ENCODE peak calls at places on chromosomes 7 and 10, in five cellular contexts. V, L, H, C and B are unnamed samples.

GRCh38 chr7:48337012-48337621 is 165.9 kb downstream of the ABCA13 start:
- DNase-seq in H (peak), L (peak), V (peak), C (peak), B (no peak)

GRCh38 chr10:51047857-51048256 is 26.4 kb upstream of the PRKG1 start:
- DNase-seq in V (no peak), C (peak), H (peak), L (no peak), B (no peak)

GRCh38 chr7:109009636-109010035 is 440.0 kb downstream of the DNAJB9 start:
- DNase-seq in H (no peak), L (no peak), C (no peak), V (no peak), B (no peak)

GRCh38 chr10:28878236-28878970 is 201.1 kb downstream of the BAMBI start:
- DNase-seq in V (no peak), H (no peak), C (no peak), L (no peak), B (no peak)

GRCh38 chr10:42646214-42646613 is 7.8 kb upstream of the ZNF33B start:
- DNase-seq in C (no peak), L (no peak), V (no peak), H (no peak), B (no peak)

GRCh38 chr10:73774637-73775036 is 7.2 kb upstream of the CHCHD1 start:
- DNase-seq in H (peak), C (peak), L (no peak), V (no peak), B (no peak)

GRCh38 chr10:51892965-51893658 is 193.7 kb upstream of the CSTF2T start:
- DNase-seq in L (peak), C (peak), V (no peak), H (peak), B (no peak)

GRCh38 chr7:99839560-99840011 is 11.8 kb downstream of the CYP3A43 start:
- DNase-seq in H (no peak), V (peak), L (no peak), C (no peak), B (no peak)

GRCh38 chr10:131859341-131860020 is 41.3 kb upstream of the PPP2R2D start:
- DNase-seq in H (no peak), C (no peak), L (no peak), V (no peak), B (peak)

GRCh38 chr10:815338-816104 is 116.0 kb downstream of the LARP4B start:
- DNase-seq in V (no peak), C (no peak), L (no peak), H (no peak), B (no peak)

GRCh38 chr7:27652518-27652917 is 10.2 kb downstream of the HIBADH start:
- DNase-seq in V (no peak), C (no peak), L (no peak), H (no peak), B (no peak)

GRCh38 chr7:90201500-90201899 is 10.0 kb upstream of the STEAP2 start:
- DNase-seq in H (no peak), V (no peak), C (no peak), L (no peak), B (no peak)

GRCh38 chr10:7945469-7946187 is 108.9 kb upstream of the GATA3 start:
- DNase-seq in C (peak), H (peak), V (no peak), L (peak), B (no peak)

GRCh38 chr10:73358331-73359279 is at the start of gene CFAP70:
- DNase-seq in V (peak), L (peak), C (peak), H (peak), B (peak)

GRCh38 chr7:34850681-34851080 is 186.6 kb downstream of the DPY19L1 start:
- DNase-seq in C (no peak), L (peak), V (no peak), H (no peak), B (no peak)

GRCh38 chr10:87761153-87761552 is 56.9 kb downstream of the ATAD1 start:
- DNase-seq in V (no peak), C (no peak), H (peak), L (no peak), B (no peak)

GRCh38 chr10:61971016-61971350 is 69.5 kb downstream of the ARID5B start:
- DNase-seq in C (peak), L (no peak), V (no peak), H (peak), B (no peak)

GRCh38 chr10:74753295-74754211 is 72.8 kb upstream of the KAT6B start:
- DNase-seq in V (no peak), C (peak), L (no peak), H (peak), B (peak)

GRCh38 chr7:120740348-120740747 is 117.6 kb downstream of the TSPAN12 start:
- DNase-seq in V (no peak), L (no peak), C (no peak), H (peak), B (no peak)

GRCh38 chr7:75884401-75884800 is 5.6 kb downstream of the RHBDD2 start:
- DNase-seq in L (no peak), V (peak), H (no peak), C (no peak), B (no peak)

GRCh38 chr7:141262101-141262819 is 188.4 kb downstream of the TMEM178B start:
- DNase-seq in C (peak), L (peak), H (peak), V (no peak), B (no peak)

GRCh38 chr7:15236958-15237357 is 324.9 kb downstream of the AGMO start:
- DNase-seq in H (no peak), V (no peak), L (no peak), C (no peak), B (no peak)

GRCh38 chr7:36985866-36986402 is 261.6 kb upstream of the AOAH start:
- DNase-seq in H (no peak), C (no peak), V (no peak), L (peak), B (no peak)

GRCh38 chr7:36128448-36129047 is 24.5 kb upstream of the EEPD1 start:
- DNase-seq in L (peak), V (peak), H (peak), C (peak), B (no peak)

GRCh38 chr10:91575044-91575610 is 57.7 kb downstream of the PPP1R3C start:
- DNase-seq in H (peak), L (no peak), V (no peak), C (no peak), B (no peak)

GRCh38 chr7:27923308-27923980 is 183.5 kb downstream of the TAX1BP1 start:
- DNase-seq in L (no peak), H (no peak), V (no peak), C (peak), B (no peak)

GRCh38 chr10:100723769-100724530 is 21.4 kb upstream of the PAX2 start:
- DNase-seq in H (no peak), L (peak), C (no peak), V (no peak), B (no peak)

GRCh38 chr7:117164578-117164977 is 158.3 kb downstream of the WNT2 start:
- DNase-seq in L (no peak), C (peak), V (no peak), H (peak), B (no peak)

GRCh38 chr10:96846926-96847325 is 14.8 kb downstream of the LCOR start:
- DNase-seq in L (no peak), H (no peak), V (no peak), C (no peak), B (peak)

GRCh38 chr10:23338886-23339285 is 5.7 kb downstream of the C10orf67 start:
- DNase-seq in H (no peak), L (no peak), C (no peak), V (no peak), B (no peak)

GRCh38 chr10:14200645-14201534 is 129.8 kb downstream of the FRMD4A start:
- DNase-seq in C (no peak), H (no peak), L (peak), V (no peak), B (no peak)

GRCh38 chr7:124577256-124577655 is 188.3 kb downstream of the GPR37 start:
- DNase-seq in L (no peak), H (no peak), C (no peak), V (no peak), B (no peak)

GRCh38 chr7:5282464-5283316 is at the start of gene SLC29A4:
- DNase-seq in L (peak), H (no peak), V (peak), C (peak), B (peak)

GRCh38 chr7:21542891-21543527 is at the start of gene DNAH11:
- DNase-seq in H (peak), L (peak), V (peak), C (peak), B (peak)

GRCh38 chr7:100053201-100053600 is 3.6 kb downstream of the ZSCAN21 start:
- DNase-seq in H (peak), C (peak), L (peak), V (peak), B (no peak)

GRCh38 chr7:105723582-105723981 is 142.3 kb upstream of the EFCAB10 start:
- DNase-seq in V (peak), L (no peak), C (no peak), H (no peak), B (no peak)

GRCh38 chr7:31648288-31648687 is 38.7 kb upstream of the PPP1R17 start:
- DNase-seq in C (no peak), V (no peak), H (peak), L (no peak), B (no peak)

GRCh38 chr7:29035044-29035740 is 77.1 kb upstream of the TRIL start:
- DNase-seq in C (peak), L (no peak), V (no peak), H (peak), B (no peak)

GRCh38 chr7:70072220-70072619 is 473.9 kb downstream of the AUTS2 start:
- DNase-seq in C (peak), H (peak), L (no peak), V (peak), B (no peak)
- H3K4me3 ChIP-seq in C (no peak), H (no peak), L (no peak), V (no peak), B (no peak)

GRCh38 chr10:110278562-110278961 is 26.2 kb downstream of the SMNDC1 start:
- DNase-seq in V (no peak), C (no peak), L (no peak), H (no peak), B (no peak)

GRCh38 chr10:110275140-110275729 is 29.5 kb downstream of the SMNDC1 start:
- DNase-seq in C (no peak), L (no peak), V (no peak), H (no peak), B (no peak)

GRCh38 chr10:110274629-110275028 is 30.1 kb downstream of the SMNDC1 start:
- DNase-seq in C (no peak), V (no peak), L (no peak), H (no peak), B (no peak)

GRCh38 chr10:110276603-110277002 is 28.1 kb downstream of the SMNDC1 start:
- DNase-seq in C (no peak), L (no peak), V (no peak), H (no peak), B (no peak)

DNA sequence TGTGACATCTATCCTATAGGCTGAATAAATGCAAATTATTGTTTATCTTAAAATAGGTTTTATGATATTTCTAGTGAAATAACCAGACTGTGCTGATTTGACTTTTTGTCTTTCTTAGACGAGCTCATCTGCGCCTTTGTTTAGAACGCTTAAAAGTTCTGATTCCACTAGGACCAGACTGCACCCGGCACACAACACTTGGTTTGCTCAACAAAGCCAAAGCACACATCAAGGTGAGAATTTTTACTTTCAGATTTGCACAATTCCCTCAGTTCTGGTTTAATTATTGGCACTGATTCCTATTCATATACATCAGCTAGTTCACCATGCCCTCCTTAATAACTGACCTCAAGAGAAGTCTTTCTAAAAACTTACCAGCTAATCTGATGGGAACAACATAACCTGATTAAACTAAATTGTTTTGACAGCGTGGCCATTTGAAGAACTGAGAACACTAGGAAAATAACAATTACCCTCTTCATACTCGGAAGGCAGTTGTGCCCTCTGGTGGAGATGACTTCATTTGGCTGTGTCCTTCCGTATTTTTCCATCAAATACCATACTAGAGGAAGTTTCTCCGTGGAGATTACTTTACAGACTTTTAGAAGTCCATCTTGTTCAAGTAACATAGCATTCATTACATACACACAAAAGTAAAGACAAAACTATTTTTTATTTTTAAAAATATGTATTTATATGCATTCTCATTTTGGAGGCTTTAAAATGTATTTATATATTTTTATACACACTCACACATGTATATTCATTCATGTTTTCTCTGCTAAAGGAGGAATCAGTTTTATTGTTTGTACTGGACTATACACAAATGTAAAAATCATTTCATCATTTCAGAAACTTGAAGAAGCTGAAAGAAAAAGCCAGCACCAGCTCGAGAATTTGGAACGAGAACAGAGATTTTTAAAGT is 25.4 kb downstream of the SMNDC1 start:
- DNase-seq in L (peak), V (peak), C (peak), H (peak), B (no peak)
- H3K4me3 ChIP-seq in L (no peak), V (no peak), C (no peak), H (no peak), B (no peak)

DNA sequence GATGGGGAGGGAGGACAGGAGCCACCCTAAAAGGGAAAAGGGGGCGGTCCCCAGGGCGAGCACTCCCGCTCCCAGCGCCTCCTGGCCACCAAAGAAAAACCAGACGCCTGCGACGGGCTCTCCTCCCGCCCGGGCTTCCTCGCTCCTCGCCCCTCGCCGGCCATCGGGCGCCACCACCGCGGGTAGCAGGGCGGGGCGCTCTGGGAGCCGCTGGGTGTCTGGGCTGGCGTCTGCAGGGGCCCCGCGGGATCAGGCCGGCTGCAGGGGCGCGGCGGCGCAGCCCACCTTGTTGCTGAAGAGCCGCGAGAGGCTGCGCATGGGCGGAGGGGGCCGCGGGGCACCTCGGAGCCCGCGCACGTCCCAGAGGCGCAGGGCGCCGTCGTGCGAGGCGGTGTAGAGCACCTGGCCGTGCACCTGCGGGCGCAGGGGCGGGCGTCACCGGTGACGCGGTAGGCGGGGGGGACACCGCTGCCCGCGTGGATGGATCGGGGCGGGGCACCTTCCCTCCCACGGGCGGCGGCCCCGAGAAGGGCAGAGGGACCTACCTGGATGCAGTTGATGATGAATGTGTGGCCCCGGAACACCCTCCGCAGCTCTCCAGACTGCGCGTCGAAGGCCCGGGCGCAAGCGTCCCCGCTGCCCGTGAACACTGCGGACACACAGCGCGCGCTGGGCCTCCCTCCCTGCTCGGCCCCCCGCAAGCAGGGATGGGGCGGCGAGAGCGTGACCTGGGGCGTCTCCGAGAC is 28.3 kb downstream of the WDR86 start:
- DNase-seq in V (no peak), H (no peak), L (peak), C (no peak), B (peak)
- H3K4me3 ChIP-seq in V (no peak), H (no peak), L (no peak), C (no peak), B (peak)

DNA sequence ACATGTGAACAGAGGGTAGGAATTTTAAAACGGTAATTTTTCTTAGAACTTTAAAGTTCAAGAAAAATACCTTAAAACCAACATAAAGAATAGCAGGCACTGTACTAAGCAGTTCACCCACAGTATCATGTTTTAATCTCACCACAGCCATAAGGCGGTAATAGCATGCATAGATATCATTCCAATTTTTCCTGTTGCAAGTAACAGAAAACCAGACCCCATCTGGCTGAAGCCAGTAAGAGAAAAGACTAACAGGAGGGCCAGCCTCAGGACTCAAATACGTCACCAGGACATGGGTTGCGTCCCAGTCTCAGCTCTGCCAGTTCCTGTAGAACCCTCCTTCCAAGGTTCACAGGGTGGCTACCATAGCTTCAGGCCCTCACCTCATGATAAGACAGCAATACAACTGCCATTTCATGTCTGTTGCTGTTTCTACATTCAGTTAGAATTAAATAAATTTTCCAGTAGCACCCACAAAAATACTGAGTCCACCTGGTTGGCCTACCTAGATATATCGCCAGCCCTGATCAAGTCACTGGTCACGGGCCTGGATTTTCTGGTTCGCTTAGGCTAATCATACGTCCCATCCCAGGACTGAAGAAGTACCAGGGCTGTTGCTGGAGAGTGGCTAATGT is 2.0 kb upstream of the RNF32 start:
- DNase-seq in H (no peak), L (no peak), V (no peak), C (no peak), B (no peak)
- H3K4me3 ChIP-seq in H (no peak), L (no peak), V (no peak), C (no peak), B (no peak)

DNA sequence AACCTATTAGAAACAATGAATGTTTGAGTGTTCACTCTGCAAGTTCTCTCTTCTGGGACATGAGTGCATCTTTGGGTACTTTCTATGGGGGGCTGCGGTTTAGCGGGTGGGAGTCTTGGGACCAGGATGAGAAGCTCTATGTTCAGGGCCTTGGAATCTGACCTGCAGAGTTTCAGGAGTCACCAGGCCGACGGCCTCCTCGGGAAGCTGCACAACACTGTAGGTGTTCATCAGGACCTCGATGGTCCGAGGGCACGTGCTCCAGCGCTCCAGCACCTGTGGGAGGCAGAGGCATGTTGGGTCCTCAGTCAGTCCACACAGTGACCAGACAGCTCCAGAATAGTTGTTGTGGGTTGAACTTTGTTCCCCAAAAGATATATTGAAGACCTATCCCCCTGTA is 8.9 kb upstream of the GBX1 start:
- DNase-seq in C (no peak), V (no peak), H (no peak), L (no peak), B (no peak)
- H3K4me3 ChIP-seq in C (no peak), V (no peak), H (no peak), L (no peak), B (no peak)

GRCh38 chr7:149321978-149322541 is 60.1 kb downstream of the ZNF783 start:
- DNase-seq in L (no peak), C (peak), V (no peak), H (peak), B (no peak)
- H3K4me3 ChIP-seq in L (peak), C (no peak), V (no peak), H (peak), B (peak)

DNA sequence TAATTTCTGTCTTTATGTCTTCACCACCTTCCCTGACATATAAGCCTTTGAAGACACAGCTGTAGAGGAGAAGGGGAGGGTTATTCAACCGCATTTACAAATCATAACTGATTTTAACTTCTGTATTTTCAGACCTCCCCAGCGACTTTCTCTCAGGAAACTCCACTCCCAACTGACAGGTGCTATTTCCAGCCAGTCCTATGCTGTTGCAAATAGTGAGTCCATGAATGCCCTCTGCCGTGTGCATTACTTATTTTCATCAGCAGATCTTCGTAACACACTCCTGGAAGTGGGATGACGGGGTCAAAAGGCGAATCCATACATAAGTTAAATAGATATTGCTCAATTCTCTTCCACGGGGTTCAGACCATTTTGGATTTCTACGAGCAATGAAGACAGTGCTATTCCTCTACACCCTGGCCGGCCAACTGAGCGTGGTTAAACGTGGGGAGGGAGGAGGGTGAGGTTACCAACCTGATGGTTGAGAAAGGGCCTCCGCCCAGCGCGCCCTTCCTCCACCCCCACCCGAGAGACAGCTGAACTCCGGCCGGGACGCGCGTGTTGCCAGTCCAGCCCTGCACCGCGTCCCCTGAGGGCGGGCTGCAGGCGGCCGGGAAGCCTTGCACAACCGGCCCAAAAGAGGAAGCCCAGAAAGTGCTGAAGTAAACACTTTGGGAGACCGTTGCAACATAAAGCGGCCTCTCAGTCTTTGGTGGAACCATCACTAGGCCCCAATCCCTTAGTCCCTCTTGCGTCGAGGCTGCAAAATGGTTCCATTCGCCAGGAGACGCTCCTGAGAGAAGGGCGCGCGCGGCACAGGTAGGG is at the start of gene APBB1IP:
- DNase-seq in V (peak), L (no peak), C (peak), H (peak), B (peak)
- H3K4me3 ChIP-seq in V (no peak), L (no peak), C (peak), H (peak), B (peak)

GRCh38 chr10:103762924-103763323 is 92.5 kb downstream of the SH3PXD2A start:
- DNase-seq in V (no peak), L (no peak), C (no peak), H (no peak), B (no peak)
- H3K4me3 ChIP-seq in V (no peak), L (no peak), C (no peak), H (no peak), B (no peak)